ENCODE peak calls at places on chromosomes 2 and 18, in four cellular contexts. B is thoracic aorta; A is fibroblast of mammary gland; Q is activated naive CD4-positive, alpha-beta T cell treated with anti-CD3 and anti-CD28 coated beads for 36 hours. N is an unnamed sample.

GRCh38 chr2:16441431-16441830 is 224.2 kb downstream of the CYRIA start:
- DNase-seq in B (no peak), Q (no peak), A (no peak), N (no peak)

GRCh38 chr2:11248-11941 is 34.9 kb downstream of the FAM110C start:
- DNase-seq in Q (peak), A (peak), B (no peak), N (peak)

GRCh38 chr2:64696631-64697030 is 42.9 kb upstream of the SERTAD2 start:
- DNase-seq in A (no peak), Q (no peak), B (no peak), N (no peak)

GRCh38 chr2:235506291-235506996 is 12.6 kb downstream of the AGAP1 start:
- DNase-seq in Q (no peak), A (peak), B (no peak), N (no peak)

GRCh38 chr2:172484706-172485105 is 57.3 kb downstream of the ITGA6 start:
- DNase-seq in B (no peak), A (no peak), Q (no peak), N (no peak)

GRCh38 chr2:100451734-100452133 is 18.5 kb upstream of the NMS start:
- DNase-seq in B (no peak), A (no peak), Q (no peak), N (no peak)

GRCh38 chr18:75612491-75612890 is 185.0 kb upstream of the SMIM21 start:
- DNase-seq in B (no peak), A (no peak), Q (no peak), N (no peak)

GRCh38 chr2:229202646-229203045 is 68.4 kb downstream of the PID1 start:
- DNase-seq in A (peak), Q (no peak), B (no peak), N (no peak)

GRCh38 chr2:9333591-9334171 is 89.6 kb downstream of the ITGB1BP1 start:
- DNase-seq in B (no peak), A (peak), Q (peak), N (peak)

GRCh38 chr2:226427538-226428307 is 371.9 kb downstream of the IRS1 start:
- DNase-seq in A (peak), B (no peak), Q (no peak), N (no peak)

GRCh38 chr2:171226471-171226870 is 65.8 kb upstream of the TLK1 start:
- DNase-seq in A (no peak), B (no peak), Q (no peak), N (no peak)

GRCh38 chr18:78986018-78986481 is 6.4 kb downstream of the SALL3 start:
- DNase-seq in B (no peak), A (peak), Q (peak), N (peak)

GRCh38 chr18:49728542-49728941 is 84.8 kb downstream of the ACAA2 start:
- DNase-seq in Q (peak), A (peak), B (no peak), N (no peak)

GRCh38 chr18:79680100-79680879 is 687 bp downstream of the CTDP1 start:
- DNase-seq in A (peak), B (no peak), Q (peak), N (peak)

GRCh38 chr18:13564579-13564978 is 161.8 kb downstream of the FAM210A start:
- DNase-seq in A (no peak), Q (no peak), B (no peak), N (no peak)

GRCh38 chr2:154375625-154376020 is 322.9 kb upstream of the KCNJ3 start:
- DNase-seq in Q (no peak), B (no peak), A (peak), N (no peak)

GRCh38 chr2:24245986-24246779 is 71.3 kb downstream of the FAM228A start:
- DNase-seq in Q (no peak), B (no peak), A (peak), N (no peak)

GRCh38 chr2:222545821-222546540 is 109.9 kb downstream of the FARSB start:
- DNase-seq in B (no peak), A (no peak), Q (no peak), N (no peak)

GRCh38 chr2:233084488-233084887 is 24.3 kb downstream of the INPP5D start:
- DNase-seq in A (no peak), Q (peak), B (no peak), N (peak)

GRCh38 chr2:85430780-85431601 is 12.5 kb downstream of the SH2D6 start:
- DNase-seq in B (no peak), Q (no peak), A (no peak), N (no peak)

GRCh38 chr2:62505109-62505508 is 886 bp downstream of the TMEM17 start:
- DNase-seq in Q (no peak), A (peak), B (no peak), N (no peak)

GRCh38 chr18:57057890-57058289 is 89.0 kb upstream of the BOD1L2 start:
- DNase-seq in Q (peak), B (no peak), A (no peak), N (no peak)

GRCh38 chr2:47225061-47225783 is 70.1 kb upstream of the STPG4 start:
- DNase-seq in B (no peak), Q (no peak), A (peak), N (no peak)